ENCODE peak calls at places on chromosomes 1 and 21, in four cellular contexts. N, R, F and L are unnamed samples.
A peak's percentile ranks its signal among the peaks of the same experiment; 100 is the strongest.

GRCh38 chr1:56032276-56032675 is 547.1 kb downstream of the PLPP3 start:
- DNase-seq in R (no peak), N (peak; percentile 72), F (no peak), L (no peak)

GRCh38 chr1:176767714-176768136 is 304.8 kb downstream of the PAPPA2 start:
- DNase-seq in F (no peak), N (no peak), R (no peak), L (no peak)

GRCh38 chr21:45152265-45152746 is 77.9 kb downstream of the ADARB1 start:
- DNase-seq in F (peak; percentile 78), R (no peak), N (no peak), L (no peak)

GRCh38 chr21:31383770-31384169 is 39.7 kb upstream of the TIAM1 start:
- DNase-seq in F (no peak), N (no peak), R (no peak), L (no peak)

GRCh38 chr1:218362418-218363076 is 17.4 kb downstream of the TGFB2 start:
- DNase-seq in F (no peak), N (no peak), R (no peak), L (no peak)

GRCh38 chr1:42913426-42914091 is 45.1 kb downstream of the SLC2A1 start:
- DNase-seq in R (peak; percentile 78), F (peak; percentile 61), N (peak; percentile 89), L (peak; percentile 37)

GRCh38 chr1:6099787-6100765 is 54.4 kb downstream of the KCNAB2 start:
- DNase-seq in F (no peak), R (no peak), N (no peak), L (no peak)

GRCh38 chr1:154431586-154432373 is 26.6 kb downstream of the IL6R start:
- DNase-seq in F (no peak), N (peak; percentile 98), R (peak; percentile 94), L (peak; percentile 88)

GRCh38 chr1:110118636-110119396 is 6.6 kb downstream of the UBL4B start:
- DNase-seq in F (no peak), R (peak; percentile 35), N (peak; percentile 36), L (no peak)

GRCh38 chr1:72282271-72282656 is at the start of gene NEGR1:
- DNase-seq in F (peak; percentile 3), N (peak; percentile 78), R (peak; percentile 67), L (peak; percentile 35)

GRCh38 chr1:193260056-193260750 is 73.8 kb upstream of the B3GALT2 start:
- DNase-seq in R (no peak), N (no peak), F (no peak), L (no peak)

GRCh38 chr21:45736042-45736704 is 92.6 kb downstream of the PCBP3 start:
- DNase-seq in N (no peak), R (no peak), F (no peak), L (no peak)

GRCh38 chr1:57468661-57469523 is 45.0 kb upstream of the DAB1 start:
- DNase-seq in F (no peak), N (peak; percentile 87), R (peak; percentile 45), L (peak; percentile 76)

DNA sequence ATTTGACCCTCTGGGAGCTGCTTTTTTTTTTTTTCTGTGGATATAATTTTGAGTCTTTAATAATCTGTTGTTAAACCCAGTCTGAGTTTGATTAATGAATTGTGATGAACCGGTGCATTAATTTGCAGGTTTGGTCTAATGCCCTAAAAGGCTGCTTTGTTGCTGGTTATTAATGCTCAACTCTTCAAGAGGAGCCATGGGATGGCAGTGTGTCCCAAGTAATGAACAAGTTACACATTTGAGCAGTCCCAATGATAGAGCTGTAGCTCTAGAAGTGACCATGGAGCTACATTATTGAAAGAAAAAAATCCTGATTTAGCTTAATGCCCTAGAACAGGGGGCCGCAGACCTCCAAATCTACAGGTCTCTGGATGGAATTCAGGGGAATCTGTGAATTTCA is 53.1 kb downstream of the RWDD3 start:
- DNase-seq in F (no peak), N (no peak), R (no peak), L (no peak)
- TF ChIP-seq CTCF in F (no peak), N (no peak), R (no peak), L (no peak)

GRCh38 chr1:3431266-3431665 is 23.2 kb upstream of the ARHGEF16 start:
- DNase-seq in F (no peak), N (no peak), R (no peak), L (no peak)
- TF ChIP-seq CTCF in F (peak; percentile 42), N (peak; percentile 18), R (peak; percentile 63), L (peak; percentile 32)

GRCh38 chr1:247078315-247079140 is at the start of gene ZNF670:
- DNase-seq in F (peak; percentile 89), N (peak; percentile 89), R (peak; percentile 88), L (peak; percentile 62)
- TF ChIP-seq CTCF in F (no peak), N (no peak), R (no peak), L (no peak)

DNA sequence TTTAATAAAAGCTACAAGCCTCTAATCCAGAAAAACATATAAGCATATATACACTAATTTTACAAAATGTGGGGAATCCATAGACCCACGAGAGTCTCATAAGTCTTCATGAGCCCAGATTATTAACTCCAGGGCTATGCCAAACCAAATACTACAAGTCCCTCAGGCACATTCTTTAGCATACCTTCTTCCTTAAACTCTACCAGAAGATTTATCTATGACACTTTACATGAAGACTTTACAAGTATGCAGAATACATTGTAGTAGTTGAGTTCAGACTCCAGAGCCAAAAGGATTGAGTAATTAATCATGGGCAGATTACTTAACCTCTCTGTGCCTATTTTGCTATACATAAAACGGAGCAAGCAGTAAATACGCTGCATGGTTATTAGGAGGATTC is 793.7 kb upstream of the ADGRL2 start:
- DNase-seq in N (no peak), R (no peak), F (no peak), L (no peak)
- TF ChIP-seq CTCF in N (no peak), R (no peak), F (no peak), L (no peak)

DNA sequence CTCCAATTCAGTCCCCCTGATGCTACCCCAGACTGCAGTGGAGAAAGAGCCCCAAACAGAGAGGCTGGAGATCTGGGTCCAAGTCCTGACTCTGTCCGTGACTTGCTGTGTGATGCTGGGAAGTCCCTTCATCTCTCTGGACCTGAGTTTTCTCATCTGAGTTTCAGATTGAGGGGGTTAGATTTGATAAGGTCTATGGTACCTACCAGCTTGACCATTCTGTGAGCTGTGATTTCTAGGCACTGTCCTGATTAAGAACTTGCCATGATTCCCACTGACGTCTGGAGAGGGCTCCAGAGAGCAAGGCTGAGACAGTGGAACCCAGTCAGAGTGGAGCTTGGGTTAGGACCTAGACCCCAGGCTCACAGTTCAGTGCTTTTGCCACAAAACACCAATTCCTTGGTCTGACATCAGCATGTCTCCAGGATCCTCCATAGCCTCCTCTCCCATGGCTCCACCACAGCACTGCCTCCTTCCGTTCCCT is 43.8 kb upstream of the DMBX1 start:
- DNase-seq in R (no peak), F (no peak), N (no peak), L (no peak)
- TF ChIP-seq CTCF in R (peak; percentile 22), F (peak; percentile 17), N (peak; percentile 16), L (peak; percentile 6)

GRCh38 chr1:30033276-30034104 is 689.9 kb downstream of the MATN1 start:
- DNase-seq in F (no peak), R (no peak), N (no peak), L (no peak)
- TF ChIP-seq CTCF in F (no peak), R (no peak), N (no peak), L (no peak)

GRCh38 chr1:44239961-44240371 is 26.7 kb downstream of the DMAP1 start:
- DNase-seq in R (no peak), N (no peak), F (no peak), L (no peak)

GRCh38 chr1:44238651-44239050 is 25.4 kb downstream of the DMAP1 start:
- DNase-seq in F (no peak), N (no peak), R (no peak), L (no peak)

GRCh38 chr1:44240802-44241671 is 27.8 kb downstream of the DMAP1 start:
- DNase-seq in R (no peak), F (no peak), N (no peak), L (no peak)

GRCh38 chr1:44237721-44238457 is 24.6 kb downstream of the DMAP1 start:
- DNase-seq in R (peak; percentile 6), N (no peak), F (peak; percentile 62), L (no peak)

DNA sequence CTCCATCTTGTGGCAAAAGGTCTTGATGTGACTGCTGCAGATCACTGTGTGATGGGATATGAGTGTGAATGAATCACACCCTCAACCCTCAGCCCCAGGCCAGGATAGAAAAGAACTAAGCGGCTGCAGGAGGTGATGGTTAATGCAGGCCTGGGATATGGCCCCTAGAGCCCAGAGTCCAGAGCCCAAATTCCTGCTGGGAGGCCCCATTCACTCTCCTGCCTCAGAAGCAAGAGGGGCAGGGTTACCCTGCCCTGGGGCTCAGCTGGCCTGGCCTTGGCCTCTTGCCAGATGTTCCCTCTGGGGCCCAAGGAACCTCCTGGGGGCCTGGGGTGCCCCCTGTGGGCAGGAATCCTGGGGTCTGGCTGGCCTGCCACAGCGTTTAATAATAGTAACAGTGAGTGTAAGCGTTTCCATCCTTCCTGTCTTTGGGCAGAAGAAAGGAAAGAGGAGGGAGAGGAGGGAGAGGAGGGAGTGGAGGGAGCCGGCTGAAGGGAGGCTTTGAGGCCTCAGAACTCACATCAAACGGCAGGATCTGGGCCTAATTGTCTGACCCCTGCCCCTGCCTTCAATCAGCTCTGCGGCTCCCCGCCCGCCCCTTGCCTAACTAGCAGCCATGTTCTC is 26.2 kb downstream of the DMAP1 start:
- DNase-seq in F (no peak), N (peak; percentile 20), R (peak; percentile 52), L (no peak)
- TF ChIP-seq CTCF in F (no peak), N (peak; percentile 21), R (peak; percentile 71), L (peak; percentile 54)

DNA sequence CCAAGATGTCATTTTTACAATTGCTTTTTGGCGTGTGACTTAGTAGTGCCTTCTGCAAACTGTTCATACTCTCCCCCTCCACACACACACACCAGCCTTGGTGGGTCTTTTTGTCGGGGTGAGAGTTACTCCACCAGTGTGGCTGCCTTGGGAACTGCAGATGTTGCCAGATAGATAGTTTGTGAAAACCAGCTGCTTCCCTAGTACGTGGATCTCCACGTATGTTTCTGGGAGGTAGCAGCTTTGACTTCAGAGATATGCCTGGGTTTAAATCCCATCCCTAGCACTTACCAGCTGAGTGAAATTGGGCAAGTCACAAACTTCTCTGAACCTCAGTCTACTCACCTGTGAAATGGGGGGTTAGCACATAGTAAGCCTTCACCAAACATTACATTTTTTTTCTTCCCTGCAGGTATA is 78.0 kb downstream of the MAN1C1 start:
- DNase-seq in R (no peak), N (peak; percentile 76), F (no peak), L (no peak)
- TF ChIP-seq CTCF in R (no peak), N (peak; percentile 33), F (no peak), L (no peak)

GRCh38 chr1:76784502-76784901 is 82.8 kb upstream of the ST6GALNAC5 start:
- DNase-seq in R (no peak), F (no peak), N (no peak), L (no peak)
- TF ChIP-seq CTCF in R (no peak), F (no peak), N (no peak), L (no peak)

GRCh38 chr1:156947818-156948525 is 27.5 kb downstream of the LRRC71 start:
- DNase-seq in R (no peak), F (no peak), N (no peak), L (no peak)

GRCh38 chr1:156947127-156947526 is 26.7 kb downstream of the LRRC71 start:
- DNase-seq in N (no peak), F (no peak), R (no peak), L (no peak)

GRCh38 chr1:156949127-156949526 is 28.7 kb downstream of the LRRC71 start:
- DNase-seq in F (no peak), N (no peak), R (no peak), L (no peak)

GRCh38 chr1:156945881-156946661 is 25.6 kb downstream of the LRRC71 start:
- DNase-seq in R (no peak), N (no peak), F (no peak), L (no peak)

DNA sequence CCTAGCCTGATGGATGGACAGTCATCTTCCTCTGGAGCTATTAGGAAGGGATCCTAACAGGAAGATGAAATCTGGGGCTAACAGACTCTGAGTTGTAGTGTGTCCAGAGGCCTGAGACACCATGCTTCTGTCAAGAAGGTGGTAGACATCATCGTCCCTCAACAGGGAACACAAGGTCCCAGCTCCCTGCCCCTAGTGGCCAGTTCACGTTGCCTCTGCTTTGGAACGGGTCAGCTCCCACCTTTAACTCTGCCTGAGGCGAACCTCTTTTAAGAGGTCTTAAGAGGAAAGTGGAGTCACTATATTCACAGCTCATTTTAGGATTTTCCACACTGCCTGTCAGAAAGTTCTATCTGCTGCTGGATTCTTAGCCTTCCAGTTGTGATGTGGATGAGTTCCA is 28.3 kb downstream of the LRRC71 start:
- DNase-seq in F (no peak), R (no peak), N (no peak), L (no peak)
- TF ChIP-seq CTCF in F (peak; percentile 26), R (peak; percentile 68), N (peak; percentile 12), L (peak; percentile 15)